ENCODE peak calls at places on chromosomes 4 and X, in six cellular contexts. One of them, this sample, is unnamed.

GRCh38 chr4:156933633-156934258 is 37.9 kb downstream of the PDGFC start:
- DNase-seq in neural crest cell: no peak
- DNase-seq in WTC11: no peak
- DNase-seq in PC-3: peak; percentile 94
- DNase-seq in heart right ventricle: no peak
- DNase-seq in PC-9: no peak
- DNase-seq in this sample: no peak

GRCh38 chr4:153257151-153257620 is 52.9 kb downstream of the TRIM2 start:
- DNase-seq in PC-3: no peak
- DNase-seq in PC-9: no peak
- DNase-seq in heart right ventricle: no peak
- DNase-seq in WTC11: peak; percentile 53
- DNase-seq in neural crest cell: peak; percentile 37
- DNase-seq in this sample: peak; percentile 24

GRCh38 chr4:23805381-23805780 is 84.5 kb downstream of the PPARGC1A start:
- DNase-seq in PC-3: no peak
- DNase-seq in heart right ventricle: no peak
- DNase-seq in PC-9: no peak
- DNase-seq in neural crest cell: no peak
- DNase-seq in WTC11: no peak
- DNase-seq in this sample: no peak

GRCh38 chrX:155026727-155027508 is at the start of gene FUNDC2:
- DNase-seq in PC-9: peak; percentile 98
- DNase-seq in PC-3: peak; percentile 92
- DNase-seq in heart right ventricle: peak; percentile 94
- DNase-seq in WTC11: peak; percentile 83
- DNase-seq in neural crest cell: peak; percentile 75
- DNase-seq in this sample: peak; percentile 85

GRCh38 chr4:105453550-105454201 is 20.2 kb downstream of the PPA2 start:
- DNase-seq in PC-9: no peak
- DNase-seq in neural crest cell: no peak
- DNase-seq in heart right ventricle: no peak
- DNase-seq in WTC11: no peak
- DNase-seq in PC-3: no peak
- DNase-seq in this sample: no peak

GRCh38 chr4:101593666-101594065 is 196.9 kb upstream of the BANK1 start:
- DNase-seq in PC-9: no peak
- DNase-seq in heart right ventricle: no peak
- DNase-seq in neural crest cell: no peak
- DNase-seq in PC-3: no peak
- DNase-seq in WTC11: no peak
- DNase-seq in this sample: no peak

GRCh38 chr4:151798678-151799416 is 38.0 kb upstream of the GATB start:
- DNase-seq in heart right ventricle: no peak
- DNase-seq in neural crest cell: no peak
- DNase-seq in WTC11: no peak
- DNase-seq in PC-3: no peak
- DNase-seq in PC-9: no peak
- DNase-seq in this sample: no peak

GRCh38 chrX:46257451-46257879 is 287.8 kb downstream of the ZNF674 start:
- DNase-seq in WTC11: no peak
- DNase-seq in PC-3: peak; percentile 69
- DNase-seq in heart right ventricle: no peak
- DNase-seq in PC-9: no peak
- DNase-seq in neural crest cell: no peak
- DNase-seq in this sample: no peak

GRCh38 chrX:37834937-37835336 is 12.4 kb downstream of the DYNLT3 start:
- DNase-seq in PC-9: no peak
- DNase-seq in WTC11: no peak
- DNase-seq in heart right ventricle: no peak
- DNase-seq in neural crest cell: no peak
- DNase-seq in PC-3: peak; percentile 36
- DNase-seq in this sample: no peak

GRCh38 chr4:961651-962230 is 11.6 kb downstream of the DGKQ start:
- DNase-seq in WTC11: peak; percentile 10
- DNase-seq in heart right ventricle: no peak
- DNase-seq in neural crest cell: no peak
- DNase-seq in PC-3: no peak
- DNase-seq in PC-9: no peak
- DNase-seq in this sample: no peak

GRCh38 chrX:2610246-2611170 is 80.6 kb upstream of the CD99 start:
- DNase-seq in neural crest cell: no peak
- DNase-seq in WTC11: no peak
- DNase-seq in PC-9: no peak
- DNase-seq in heart right ventricle: no peak
- DNase-seq in PC-3: no peak
- DNase-seq in this sample: no peak

GRCh38 chr4:1318046-1318375 is 28.3 kb downstream of the MAEA start:
- DNase-seq in PC-3: no peak
- DNase-seq in WTC11: no peak
- DNase-seq in PC-9: no peak
- DNase-seq in heart right ventricle: no peak
- DNase-seq in neural crest cell: no peak
- DNase-seq in this sample: no peak

GRCh38 chr4:151227731-151228130 is 49.2 kb upstream of the PRSS48 start:
- DNase-seq in heart right ventricle: peak; percentile 32
- DNase-seq in WTC11: no peak
- DNase-seq in PC-9: peak; percentile 11
- DNase-seq in neural crest cell: no peak
- DNase-seq in PC-3: peak; percentile 35
- DNase-seq in this sample: no peak

GRCh38 chr4:76740866-76741662 is 156.9 kb downstream of the SOWAHB start:
- DNase-seq in PC-3: no peak
- DNase-seq in WTC11: no peak
- DNase-seq in heart right ventricle: no peak
- DNase-seq in PC-9: no peak
- DNase-seq in neural crest cell: no peak
- DNase-seq in this sample: no peak

GRCh38 chrX:42097491-42097890 is 174.1 kb upstream of the CASK start:
- DNase-seq in PC-3: no peak
- DNase-seq in WTC11: no peak
- DNase-seq in neural crest cell: no peak
- DNase-seq in PC-9: no peak
- DNase-seq in heart right ventricle: no peak
- DNase-seq in this sample: no peak

GRCh38 chrX:149013081-149013480 is 492.0 kb downstream of the IDS start:
- DNase-seq in neural crest cell: no peak
- DNase-seq in PC-9: no peak
- DNase-seq in PC-3: no peak
- DNase-seq in WTC11: no peak
- DNase-seq in heart right ventricle: no peak
- DNase-seq in this sample: no peak

GRCh38 chr4:116150152-116150551 is 935.2 kb downstream of the TRAM1L1 start:
- DNase-seq in PC-3: peak; percentile 36
- DNase-seq in PC-9: no peak
- DNase-seq in neural crest cell: no peak
- DNase-seq in WTC11: no peak
- DNase-seq in heart right ventricle: no peak
- DNase-seq in this sample: no peak

GRCh38 chr4:186204103-186204559 is 12.8 kb downstream of the CYP4V2 start:
- DNase-seq in neural crest cell: no peak
- DNase-seq in PC-9: no peak
- DNase-seq in PC-3: no peak
- DNase-seq in WTC11: no peak
- DNase-seq in heart right ventricle: no peak
- DNase-seq in this sample: no peak

DNA sequence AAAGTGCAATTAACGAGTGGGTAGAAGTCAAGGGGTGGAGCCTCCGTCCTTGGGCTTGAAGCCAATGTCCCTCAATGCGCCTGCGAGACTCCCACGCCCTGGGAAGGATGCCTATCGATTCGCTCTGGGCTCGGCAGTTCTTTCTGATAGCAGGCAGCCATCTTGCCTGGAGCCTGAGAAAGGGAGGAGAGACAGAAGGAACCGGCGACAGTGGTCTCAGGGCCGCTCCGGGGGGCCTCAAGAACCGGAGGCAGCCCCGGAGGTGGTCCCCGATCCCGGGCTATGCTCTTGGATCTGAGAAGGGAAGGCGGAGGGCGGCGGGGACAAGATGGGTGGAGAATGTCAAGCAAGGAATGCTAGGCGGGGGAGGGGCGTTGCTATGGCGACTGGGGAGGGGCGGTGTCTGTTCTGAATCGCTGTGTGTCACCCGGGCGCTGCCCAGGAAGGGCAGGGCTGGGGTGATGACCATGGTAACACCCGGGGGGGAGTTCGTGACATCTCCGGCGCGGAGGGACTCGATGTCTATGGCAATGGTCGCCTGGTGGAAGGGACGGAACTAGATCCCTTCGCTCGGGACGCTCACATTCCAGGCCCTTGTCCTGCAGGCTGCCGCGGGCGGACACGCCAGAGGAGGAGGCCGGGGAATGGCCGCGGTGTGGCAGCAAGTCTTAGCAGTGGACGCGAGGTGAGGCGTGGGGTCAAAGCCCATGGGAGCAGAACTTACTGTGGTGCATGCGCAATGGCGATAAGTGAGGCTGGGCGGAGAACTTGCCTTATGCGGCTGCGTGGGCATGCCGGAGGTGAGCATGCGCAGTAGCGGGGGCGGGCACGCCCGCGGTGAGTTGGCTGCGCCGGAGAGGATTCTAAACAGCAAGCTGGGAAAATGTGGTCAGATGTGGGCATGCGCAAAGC is at the start of gene WDR13:
- DNase-seq in PC-3: peak; percentile 96
- DNase-seq in neural crest cell: peak; percentile 74
- DNase-seq in WTC11: peak; percentile 85
- DNase-seq in heart right ventricle: peak; percentile 90
- DNase-seq in PC-9: peak; percentile 86
- DNase-seq in this sample: peak; percentile 82
- TF ChIP-seq CTCF in PC-3: no peak
- TF ChIP-seq CTCF in neural crest cell: no peak
- TF ChIP-seq CTCF in WTC11: no peak
- TF ChIP-seq CTCF in heart right ventricle: peak; percentile 22
- TF ChIP-seq CTCF in PC-9: no peak
- TF ChIP-seq CTCF in this sample: no peak

GRCh38 chr4:82044141-82044993 is 329.4 kb downstream of the HNRNPD start:
- DNase-seq in neural crest cell: peak; percentile 64
- DNase-seq in PC-9: peak; percentile 34
- DNase-seq in WTC11: peak; percentile 80
- DNase-seq in heart right ventricle: peak; percentile 54
- DNase-seq in PC-3: peak; percentile 19
- DNase-seq in this sample: peak; percentile 33

GRCh38 chr4:82042042-82042441 is 331.7 kb downstream of the HNRNPD start:
- DNase-seq in PC-9: no peak
- DNase-seq in WTC11: no peak
- DNase-seq in heart right ventricle: no peak
- DNase-seq in PC-3: no peak
- DNase-seq in neural crest cell: no peak
- DNase-seq in this sample: no peak

GRCh38 chr4:82045267-82045666 is 328.5 kb downstream of the HNRNPD start:
- DNase-seq in heart right ventricle: no peak
- DNase-seq in PC-3: no peak
- DNase-seq in PC-9: no peak
- DNase-seq in WTC11: no peak
- DNase-seq in neural crest cell: no peak
- DNase-seq in this sample: no peak

GRCh38 chr4:82043081-82043808 is 330.5 kb downstream of the HNRNPD start:
- DNase-seq in PC-3: no peak
- DNase-seq in heart right ventricle: no peak
- DNase-seq in neural crest cell: no peak
- DNase-seq in PC-9: no peak
- DNase-seq in WTC11: peak; percentile 21
- DNase-seq in this sample: peak; percentile 8

GRCh38 chr4:82043809-82044137 is 330.0 kb downstream of the HNRNPD start:
- DNase-seq in heart right ventricle: no peak
- DNase-seq in neural crest cell: no peak
- DNase-seq in PC-9: no peak
- DNase-seq in WTC11: no peak
- DNase-seq in PC-3: no peak
- DNase-seq in this sample: no peak
- TF ChIP-seq CTCF in heart right ventricle: no peak
- TF ChIP-seq CTCF in neural crest cell: no peak
- TF ChIP-seq CTCF in PC-9: no peak
- TF ChIP-seq CTCF in WTC11: no peak
- TF ChIP-seq CTCF in PC-3: no peak
- TF ChIP-seq CTCF in this sample: no peak

GRCh38 chrX:12446342-12447075 is 308.2 kb downstream of the FRMPD4 start:
- DNase-seq in PC-3: peak; percentile 38
- DNase-seq in WTC11: no peak
- DNase-seq in neural crest cell: no peak
- DNase-seq in PC-9: no peak
- DNase-seq in heart right ventricle: no peak
- DNase-seq in this sample: no peak

GRCh38 chrX:12440245-12440644 is 302.0 kb downstream of the FRMPD4 start:
- DNase-seq in WTC11: peak; percentile 7
- DNase-seq in PC-3: no peak
- DNase-seq in PC-9: no peak
- DNase-seq in neural crest cell: no peak
- DNase-seq in heart right ventricle: no peak
- DNase-seq in this sample: no peak

GRCh38 chrX:12439396-12439795 is 301.1 kb downstream of the FRMPD4 start:
- DNase-seq in PC-3: no peak
- DNase-seq in WTC11: no peak
- DNase-seq in neural crest cell: no peak
- DNase-seq in heart right ventricle: no peak
- DNase-seq in PC-9: no peak
- DNase-seq in this sample: no peak

GRCh38 chrX:12443534-12444098 is 305.3 kb downstream of the FRMPD4 start:
- DNase-seq in PC-3: no peak
- DNase-seq in heart right ventricle: no peak
- DNase-seq in neural crest cell: no peak
- DNase-seq in WTC11: no peak
- DNase-seq in PC-9: no peak
- DNase-seq in this sample: no peak

GRCh38 chrX:12441376-12442128 is 303.3 kb downstream of the FRMPD4 start:
- DNase-seq in heart right ventricle: no peak
- DNase-seq in WTC11: no peak
- DNase-seq in neural crest cell: no peak
- DNase-seq in PC-9: no peak
- DNase-seq in PC-3: peak; percentile 90
- DNase-seq in this sample: no peak
- TF ChIP-seq CTCF in heart right ventricle: no peak
- TF ChIP-seq CTCF in WTC11: no peak
- TF ChIP-seq CTCF in neural crest cell: no peak
- TF ChIP-seq CTCF in PC-9: no peak
- TF ChIP-seq CTCF in PC-3: peak; percentile 42
- TF ChIP-seq CTCF in this sample: no peak

GRCh38 chr4:15958562-15958961 is 4.4 kb downstream of the FGFBP2 start:
- DNase-seq in neural crest cell: no peak
- DNase-seq in PC-3: no peak
- DNase-seq in WTC11: no peak
- DNase-seq in heart right ventricle: no peak
- DNase-seq in PC-9: no peak
- DNase-seq in this sample: no peak

GRCh38 chr4:15951781-15952180 is 11.2 kb downstream of the FGFBP2 start:
- DNase-seq in neural crest cell: no peak
- DNase-seq in heart right ventricle: no peak
- DNase-seq in PC-3: no peak
- DNase-seq in WTC11: no peak
- DNase-seq in PC-9: no peak
- DNase-seq in this sample: no peak

GRCh38 chr4:15953625-15954024 is 9.3 kb downstream of the FGFBP2 start:
- DNase-seq in PC-3: no peak
- DNase-seq in PC-9: no peak
- DNase-seq in neural crest cell: no peak
- DNase-seq in WTC11: no peak
- DNase-seq in heart right ventricle: no peak
- DNase-seq in this sample: no peak

GRCh38 chr4:15956179-15956850 is 6.7 kb downstream of the FGFBP2 start:
- DNase-seq in heart right ventricle: peak; percentile 66
- DNase-seq in WTC11: peak; percentile 92
- DNase-seq in PC-3: peak; percentile 86
- DNase-seq in neural crest cell: peak; percentile 70
- DNase-seq in PC-9: peak; percentile 73
- DNase-seq in this sample: peak; percentile 85

GRCh38 chr4:15955670-15956069 is 7.3 kb downstream of the FGFBP2 start:
- DNase-seq in PC-9: no peak
- DNase-seq in WTC11: no peak
- DNase-seq in PC-3: peak; percentile 49
- DNase-seq in neural crest cell: no peak
- DNase-seq in heart right ventricle: no peak
- DNase-seq in this sample: no peak
- TF ChIP-seq CTCF in PC-9: no peak
- TF ChIP-seq CTCF in WTC11: no peak
- TF ChIP-seq CTCF in PC-3: peak; percentile 42
- TF ChIP-seq CTCF in neural crest cell: no peak
- TF ChIP-seq CTCF in heart right ventricle: no peak
- TF ChIP-seq CTCF in this sample: no peak